ENCODE peak calls at places on chromosomes 2 and 18, in seven cellular contexts. D is cardiac muscle cell; W is CD8-positive, alpha-beta T cell; X is upper lobe of right lung; A is AG04449; E is thoracic aorta; U is left ventricle myocardium inferior. F is an unnamed sample.

GRCh38 chr18:49160075-49160930 is 209.5 kb upstream of the SMAD7 start:
- DNase-seq in D (no peak), W (no peak), X (no peak), A (no peak), E (no peak), U (no peak), F (no peak)

GRCh38 chr2:157302492-157303099 is 23.0 kb downstream of the ERMN start:
- DNase-seq in D (peak; percentile 64), W (no peak), X (no peak), A (no peak), E (no peak), U (no peak), F (no peak)

GRCh38 chr2:21103274-21103891 is 20.4 kb upstream of the TDRD15 start:
- DNase-seq in D (no peak), W (no peak), X (no peak), A (no peak), E (no peak), U (no peak), F (no peak)

GRCh38 chr18:66317243-66318090 is 286.4 kb downstream of the CDH19 start:
- DNase-seq in D (no peak), W (no peak), X (no peak), A (no peak), E (no peak), U (no peak), F (no peak)

GRCh38 chr18:35430721-35431441 is 53.7 kb upstream of the ZNF396 start:
- DNase-seq in D (peak; percentile 61), W (no peak), X (no peak), A (no peak), E (no peak), U (no peak), F (no peak)

GRCh38 chr18:49476664-49477411 is 10.2 kb downstream of the C18orf32 start:
- DNase-seq in D (peak; percentile 92), W (no peak), X (peak; percentile 68), A (peak; percentile 14), E (no peak), U (no peak), F (no peak)

GRCh38 chr2:219168932-219169331 is 897 bp downstream of the SLC23A3 start:
- DNase-seq in D (no peak), W (no peak), X (no peak), A (no peak), E (no peak), U (no peak), F (no peak)

GRCh38 chr2:20538308-20539132 is 91.6 kb downstream of the RHOB start:
- DNase-seq in D (no peak), W (no peak), X (no peak), A (no peak), E (no peak), U (no peak), F (no peak)

GRCh38 chr2:176592230-176592629 is 323.0 kb downstream of the MTX2 start:
- DNase-seq in D (no peak), W (no peak), X (no peak), A (no peak), E (no peak), U (no peak), F (no peak)

GRCh38 chr2:176599796-176600485 is 330.7 kb downstream of the MTX2 start:
- DNase-seq in D (no peak), W (no peak), X (no peak), A (no peak), E (no peak), U (no peak), F (no peak)

GRCh38 chr2:176595986-176596385 is 326.7 kb downstream of the MTX2 start:
- DNase-seq in D (peak; percentile 49), W (no peak), X (no peak), A (no peak), E (no peak), U (no peak), F (no peak)

DNA sequence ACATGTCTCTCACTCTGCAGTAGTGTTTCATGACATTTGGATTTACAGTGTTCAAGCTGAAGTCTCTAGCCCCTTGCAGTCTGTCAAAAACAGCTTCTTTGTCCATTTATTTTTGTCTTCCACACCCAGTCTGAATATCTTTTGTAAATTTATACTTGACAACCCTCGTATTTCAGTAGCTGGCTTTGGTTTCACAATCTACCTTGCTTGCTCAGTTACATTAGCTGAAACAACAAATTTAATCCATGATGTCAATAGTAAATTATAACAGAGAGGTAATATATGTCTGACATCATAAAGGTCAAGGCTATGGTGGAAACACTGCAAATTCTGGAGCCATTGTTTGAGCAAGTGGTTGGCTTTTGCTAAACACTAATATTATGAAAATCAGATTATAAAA is 328.7 kb downstream of the MTX2 start:
- DNase-seq in D (no peak), W (no peak), X (no peak), A (no peak), E (no peak), U (no peak), F (no peak)
- TF ChIP-seq CTCF in D (no peak), W (no peak), X (no peak), A (no peak), E (no peak), U (no peak), F (no peak)

GRCh38 chr2:127270663-127271062 is 23.3 kb downstream of the ERCC3 start:
- DNase-seq in D (no peak), W (no peak), X (no peak), A (no peak), E (no peak), U (no peak), F (no peak)
- TF ChIP-seq CTCF in D (no peak), W (no peak), X (no peak), A (no peak), E (no peak), U (no peak), F (peak; percentile 16)

GRCh38 chr2:239545741-239546392 is 145.0 kb upstream of the HDAC4 start:
- DNase-seq in D (no peak), W (no peak), X (peak; percentile 53), A (no peak), E (no peak), U (no peak), F (no peak)
- TF ChIP-seq CTCF in D (no peak), W (no peak), X (no peak), A (no peak), E (no peak), U (no peak), F (no peak)

GRCh38 chr18:1659190-1659589 is 754.5 kb downstream of the ADCYAP1 start:
- DNase-seq in D (no peak), W (no peak), X (no peak), A (no peak), E (no peak), U (no peak), F (no peak)

GRCh38 chr18:1668284-1668683 is 763.6 kb downstream of the ADCYAP1 start:
- DNase-seq in D (no peak), W (no peak), X (no peak), A (no peak), E (no peak), U (no peak), F (no peak)

GRCh38 chr18:1665064-1665463 is 760.4 kb downstream of the ADCYAP1 start:
- DNase-seq in D (no peak), W (no peak), X (no peak), A (no peak), E (no peak), U (no peak), F (no peak)

DNA sequence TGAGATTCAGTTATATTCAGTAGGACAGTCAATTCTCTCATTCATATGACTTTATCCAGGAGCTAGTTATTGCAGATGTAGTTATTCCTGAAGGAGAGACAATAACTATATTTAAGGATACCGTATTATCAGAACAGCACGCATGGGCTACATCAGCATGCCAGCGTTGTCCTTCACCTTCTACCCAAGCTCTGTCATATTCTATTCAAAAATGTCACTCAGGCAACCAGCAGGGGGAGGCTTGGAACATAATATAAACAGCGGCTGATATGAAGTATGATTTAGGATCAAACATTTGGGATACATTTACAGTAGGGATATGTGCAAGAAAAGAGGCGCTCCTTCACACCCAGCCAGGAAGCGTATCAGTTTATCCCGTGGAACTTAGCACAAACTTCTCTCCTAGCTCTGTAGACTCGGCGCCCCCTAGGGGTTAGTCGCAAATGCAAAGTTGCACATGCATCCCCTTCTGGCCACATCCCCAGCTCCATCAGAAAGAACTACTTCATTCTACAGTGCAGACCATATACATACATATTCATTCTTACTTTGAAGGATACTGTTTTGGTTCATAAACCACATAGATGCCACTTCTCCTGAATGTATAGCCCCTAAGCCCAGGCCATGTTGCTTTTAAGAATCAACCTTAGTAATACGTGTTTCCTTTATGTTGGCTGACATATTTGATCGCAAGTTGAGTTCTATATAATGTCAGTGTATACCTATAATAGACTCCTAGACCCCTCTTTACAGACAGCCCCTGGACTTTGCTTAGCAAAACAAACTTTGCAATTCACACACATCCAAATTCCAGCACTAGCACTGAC is 759.4 kb downstream of the ADCYAP1 start:
- DNase-seq in D (peak; percentile 45), W (no peak), X (peak; percentile 85), A (no peak), E (no peak), U (peak; percentile 43), F (no peak)
- TF ChIP-seq CTCF in D (peak; percentile 75), W (no peak), X (peak; percentile 73), A (peak; percentile 21), E (no peak), U (peak; percentile 51), F (peak; percentile 10)

GRCh38 chr2:160085662-160086061 is 23.2 kb upstream of the PLA2R1 start:
- DNase-seq in D (no peak), W (no peak), X (no peak), A (no peak), E (no peak), U (no peak), F (no peak)
- TF ChIP-seq CTCF in D (peak; percentile 5), W (no peak), X (no peak), A (no peak), E (no peak), U (no peak), F (no peak)